ENCODE peak calls at places on chromosomes 12 and 14, in eight cellular contexts. F, I, H, X, C, A, J and Q are unnamed samples.

GRCh38 chr12:87270894-87271293 is 758.3 kb downstream of the C12orf50 start:
- DNase-seq in F (no peak), I (no peak), H (peak; percentile 21), X (peak; percentile 70), C (no peak), A (no peak), J (no peak), Q (no peak)

GRCh38 chr12:3551976-3552725 is 61.1 kb downstream of the PRMT8 start:
- DNase-seq in F (no peak), I (no peak), H (no peak), X (no peak), C (no peak), A (peak; percentile 17), J (no peak), Q (no peak)

GRCh38 chr12:131939007-131939406 is 9.9 kb downstream of the PUS1 start:
- DNase-seq in F (no peak), I (no peak), H (no peak), X (no peak), C (no peak), A (no peak), J (no peak), Q (no peak)

GRCh38 chr12:118330421-118331018 is 42.2 kb downstream of the TAOK3 start:
- DNase-seq in F (no peak), I (no peak), H (no peak), X (no peak), C (no peak), A (no peak), J (no peak), Q (no peak)

GRCh38 chr14:72783741-72784140 is 110.2 kb downstream of the DPF3 start:
- DNase-seq in F (no peak), I (no peak), H (no peak), X (no peak), C (no peak), A (no peak), J (no peak), Q (no peak)

GRCh38 chr12:126899926-126900792 is 1366.8 kb upstream of the TMEM132C start:
- DNase-seq in F (no peak), I (no peak), H (no peak), X (no peak), C (no peak), A (no peak), J (peak; percentile 54), Q (no peak)

GRCh38 chr12:95838125-95838524 is 20.6 kb upstream of the SNRPF start:
- DNase-seq in F (no peak), I (peak; percentile 80), H (no peak), X (no peak), C (peak; percentile 45), A (peak; percentile 64), J (peak; percentile 76), Q (peak; percentile 39)

GRCh38 chr12:47095446-47096236 is 15.9 kb upstream of the AMIGO2 start:
- DNase-seq in F (no peak), I (peak; percentile 47), H (no peak), X (peak; percentile 90), C (no peak), A (no peak), J (no peak), Q (no peak)

GRCh38 chr12:105980533-105980932 is 158.2 kb downstream of the NUAK1 start:
- DNase-seq in F (no peak), I (no peak), H (no peak), X (no peak), C (no peak), A (no peak), J (no peak), Q (no peak)

GRCh38 chr12:126362490-126362889 is 1297.3 kb downstream of the AACS start:
- DNase-seq in F (no peak), I (no peak), H (no peak), X (no peak), C (no peak), A (no peak), J (no peak), Q (no peak)